ENCODE peak calls at places on chromosomes 11 and 22, in seven cellular contexts. A, V, H, R, C, X and G are unnamed samples.
A peak's percentile ranks its signal among the peaks of the same experiment; 100 is the strongest.

GRCh38 chr22:35985361-35985760 is 43.3 kb downstream of the RBFOX2 start:
- DNase-seq in A (no peak), V (no peak), H (no peak), R (no peak), C (no peak), X (no peak), G (no peak)

GRCh38 chr22:26718905-26719304 is 61.5 kb downstream of the MIAT start:
- DNase-seq in A (no peak), V (peak; percentile 91), H (peak; percentile 91), R (no peak), C (no peak), X (no peak), G (peak; percentile 77)

GRCh38 chr22:28424427-28425080 is 255.1 kb downstream of the TTC28 start:
- DNase-seq in A (no peak), V (peak; percentile 73), H (peak; percentile 32), R (no peak), C (no peak), X (no peak), G (no peak)

GRCh38 chr11:122137081-122137793 is 21.2 kb upstream of the BLID start:
- DNase-seq in A (no peak), V (peak; percentile 89), H (peak; percentile 91), R (no peak), C (no peak), X (no peak), G (peak; percentile 79)

GRCh38 chr11:2512431-2513407 is 67.9 kb downstream of the KCNQ1 start:
- DNase-seq in A (no peak), V (no peak), H (no peak), R (no peak), C (peak; percentile 12), X (peak; percentile 11), G (no peak)

GRCh38 chr11:16240687-16241086 is 115.7 kb downstream of the SOX6 start:
- DNase-seq in A (no peak), V (no peak), H (no peak), R (no peak), C (no peak), X (no peak), G (no peak)

GRCh38 chr22:36052505-36052941 is 23.9 kb upstream of the RBFOX2 start:
- DNase-seq in A (no peak), V (peak; percentile 74), H (no peak), R (peak; percentile 25), C (no peak), X (no peak), G (no peak)

GRCh38 chr22:42439821-42440674 is 7.8 kb upstream of the NFAM1 start:
- DNase-seq in A (no peak), V (peak; percentile 44), H (peak; percentile 41), R (no peak), C (no peak), X (peak; percentile 25), G (no peak)

GRCh38 chr11:27158763-27159679 is 118.4 kb downstream of the BBOX1 start:
- DNase-seq in A (no peak), V (peak; percentile 87), H (peak; percentile 88), R (peak; percentile 65), C (no peak), X (peak; percentile 61), G (peak; percentile 75)

GRCh38 chr11:63553759-63554158 is 9.4 kb downstream of the PLAAT2 start:
- DNase-seq in A (peak; percentile 74), V (no peak), H (no peak), R (peak; percentile 12), C (no peak), X (no peak), G (no peak)

GRCh38 chr22:49157529-49158339 is 669.9 kb downstream of the BRD1 start:
- DNase-seq in A (no peak), V (no peak), H (no peak), R (no peak), C (no peak), X (no peak), G (no peak)

GRCh38 chr22:24416095-24416494 is 11.3 kb upstream of the ADORA2A start:
- DNase-seq in A (no peak), V (peak; percentile 89), H (no peak), R (no peak), C (no peak), X (no peak), G (no peak)

GRCh38 chr11:111542606-111543275 is 2.2 kb downstream of the LAYN start:
- DNase-seq in A (no peak), V (no peak), H (no peak), R (no peak), C (no peak), X (no peak), G (no peak)